ENCODE peak calls at places on chromosomes 5 and 9, in five cellular contexts. E, X, V, L and F are unnamed samples.

GRCh38 chr9:68925175-68925574 is 88.7 kb downstream of the PRKACG start:
- DNase-seq in E (no peak), X (no peak), V (no peak), L (no peak), F (no peak)

GRCh38 chr5:67241326-67241725 is 44.7 kb upstream of the CD180 start:
- DNase-seq in E (no peak), X (no peak), V (no peak), L (no peak), F (no peak)

GRCh38 chr9:136619742-136620440 is 42.8 kb upstream of the EGFL7 start:
- DNase-seq in E (no peak), X (peak; percentile 33), V (no peak), L (peak; percentile 74), F (peak; percentile 99)

GRCh38 chr5:126044111-126044668 is 379.0 kb upstream of the GRAMD2B start:
- DNase-seq in E (no peak), X (no peak), V (peak; percentile 88), L (no peak), F (peak; percentile 37)

GRCh38 chr5:1277781-1278180 is 17.1 kb downstream of the TERT start:
- DNase-seq in E (no peak), X (no peak), V (no peak), L (no peak), F (no peak)

GRCh38 chr9:130129425-130130061 is 42.7 kb upstream of the NCS1 start:
- DNase-seq in E (peak; percentile 24), X (no peak), V (no peak), L (no peak), F (peak; percentile 82)

GRCh38 chr5:98205691-98206461 is 567.6 kb upstream of the RGMB start:
- DNase-seq in E (no peak), X (peak; percentile 58), V (no peak), L (no peak), F (peak; percentile 1)

GRCh38 chr5:103849934-103850333 is 287.3 kb upstream of the NUDT12 start:
- DNase-seq in E (no peak), X (peak; percentile 96), V (no peak), L (no peak), F (no peak)

GRCh38 chr5:41176952-41177351 is 36.4 kb downstream of the C6 start:
- DNase-seq in E (no peak), X (no peak), V (no peak), L (no peak), F (peak; percentile 3)

GRCh38 chr9:33751536-33752129 is 43.7 kb upstream of the PRSS3 start:
- DNase-seq in E (no peak), X (no peak), V (no peak), L (no peak), F (no peak)

GRCh38 chr5:8650197-8650596 is 781.2 kb downstream of the MTRR start:
- DNase-seq in E (no peak), X (peak; percentile 12), V (no peak), L (no peak), F (no peak)

GRCh38 chr5:18811616-18812015 is 1176.4 kb downstream of the CDH18 start:
- DNase-seq in E (no peak), X (no peak), V (no peak), L (no peak), F (no peak)

GRCh38 chr5:179549973-179550510 is 312 bp upstream of the RUFY1 start:
- DNase-seq in E (peak; percentile 55), X (no peak), V (peak; percentile 60), L (no peak), F (no peak)

GRCh38 chr5:153719324-153719723 is 228.9 kb downstream of the GRIA1 start:
- DNase-seq in E (no peak), X (no peak), V (no peak), L (no peak), F (no peak)

GRCh38 chr5:105168806-105169205 is 1606.2 kb upstream of the NUDT12 start:
- DNase-seq in E (no peak), X (peak; percentile 59), V (no peak), L (no peak), F (no peak)

GRCh38 chr9:27791311-27791710 is 218.0 kb upstream of the C9orf72 start:
- DNase-seq in E (no peak), X (no peak), V (no peak), L (no peak), F (no peak)

GRCh38 chr5:115686692-115687054 is 60.8 kb upstream of the TMED7 start:
- DNase-seq in E (no peak), X (peak; percentile 9), V (no peak), L (no peak), F (peak; percentile 89)

GRCh38 chr5:136636001-136636400 is 270.7 kb upstream of the TRPC7 start:
- DNase-seq in E (no peak), X (no peak), V (no peak), L (no peak), F (no peak)

GRCh38 chr5:159515909-159516415 is 185.7 kb upstream of the IL12B start:
- DNase-seq in E (peak; percentile 46), X (peak; percentile 58), V (peak; percentile 16), L (peak; percentile 57), F (no peak)

GRCh38 chr9:22337261-22337660 is 109.4 kb upstream of the DMRTA1 start:
- DNase-seq in E (no peak), X (no peak), V (no peak), L (no peak), F (no peak)

GRCh38 chr5:145506451-145506850 is 328.7 kb downstream of the PRELID2 start:
- DNase-seq in E (no peak), X (no peak), V (no peak), L (no peak), F (no peak)

GRCh38 chr5:177537389-177538361 is 16.7 kb downstream of the FAM193B start:
- DNase-seq in E (no peak), X (peak; percentile 73), V (no peak), L (peak; percentile 71), F (peak; percentile 97)

GRCh38 chr9:128253140-128253990 is 22.4 kb downstream of the GOLGA2 start:
- DNase-seq in E (no peak), X (no peak), V (no peak), L (no peak), F (peak; percentile 84)

GRCh38 chr5:72246954-72247442 is 73.0 kb downstream of the MRPS27 start:
- DNase-seq in E (no peak), X (peak; percentile 75), V (no peak), L (no peak), F (no peak)